ENCODE peak calls at places on chromosomes 7 and 10, in seven cellular contexts. F is upper lobe of right lung; S is PC-9; B is left ventricle myocardium inferior; K is CD4-positive, CD25-positive, alpha-beta regulatory T cell; Z is ovary; M is MM.1S. P is an unnamed sample. For H3K36me3 and H3K9me3, the result is how much of the 10 kb centered on the place peaks cover.

GRCh38 chr10:119896937-119897336 is 4.4 kb downstream of the SEC23IP start:
- DNase-seq in F (peak), S (no peak), B (peak), K (no peak), Z (peak), M (no peak), P (peak)

GRCh38 chr10:24446739-24447138 is 237.8 kb downstream of the KIAA1217 start:
- DNase-seq in F (no peak), S (peak), B (no peak), K (no peak), Z (no peak), M (no peak), P (peak)

GRCh38 chr7:124460053-124460445 is 305.5 kb downstream of the GPR37 start:
- DNase-seq in F (no peak), S (no peak), B (no peak), K (no peak), Z (no peak), M (no peak), P (no peak)

GRCh38 chr7:123624527-123625183 is 23.0 kb downstream of the ASB15 start:
- DNase-seq in F (peak), S (no peak), B (peak), K (peak), Z (peak), M (peak), P (no peak)

GRCh38 chr10:1149793-1150637 is 93.8 kb downstream of the WDR37 start:
- DNase-seq in F (peak), S (no peak), B (no peak), K (peak), Z (no peak), M (no peak), P (no peak)

GRCh38 chr7:36967387-36967786 is 243.1 kb upstream of the AOAH start:
- DNase-seq in F (no peak), S (peak), B (peak), K (no peak), Z (peak), M (peak), P (peak)

GRCh38 chr7:131159961-131160361 is 167.7 kb upstream of the MKLN1 start:
- DNase-seq in F (no peak), S (no peak), B (no peak), K (no peak), Z (no peak), M (no peak), P (peak)

GRCh38 chr7:50304158-50304910 is at the start of gene IKZF1:
- DNase-seq in F (peak), S (no peak), B (peak), K (peak), Z (no peak), M (peak), P (peak)

GRCh38 chr7:79340212-79340611 is 113.3 kb downstream of the MAGI2 start:
- DNase-seq in F (no peak), S (no peak), B (no peak), K (no peak), Z (no peak), M (no peak), P (no peak)

GRCh38 chr7:44631458-44632115 is 25.2 kb downstream of the OGDH start:
- DNase-seq in F (no peak), S (no peak), B (no peak), K (peak), Z (no peak), M (peak), P (no peak)

GRCh38 chr10:67256984-67257383 is 331.1 kb downstream of the LRRTM3 start:
- DNase-seq in F (no peak), S (no peak), B (no peak), K (no peak), Z (no peak), M (no peak), P (no peak)

GRCh38 chr7:90251304-90251635 is 6.3 kb downstream of the CFAP69 start:
- DNase-seq in F (no peak), S (no peak), B (no peak), K (no peak), Z (no peak), M (no peak), P (peak)

GRCh38 chr7:490461-491291 is 29.0 kb downstream of the PDGFA start:
- DNase-seq in F (peak), S (no peak), B (peak), K (no peak), Z (no peak), M (no peak), P (no peak)

GRCh38 chr7:82631998-82632397 is 188.4 kb upstream of the CACNA2D1 start:
- DNase-seq in F (no peak), S (no peak), B (no peak), K (no peak), Z (no peak), M (no peak), P (peak)

GRCh38 chr7:30135551-30136271 is 925 bp downstream of the MTURN start:
- DNase-seq in F (peak), S (no peak), B (peak), K (peak), Z (peak), M (peak), P (peak)

GRCh38 chr10:78960316-78960800 is 108.4 kb upstream of the ZMIZ1 start:
- DNase-seq in F (no peak), S (peak), B (peak), K (no peak), Z (peak), M (no peak), P (peak)

GRCh38 chr7:131370523-131370968 is 42.9 kb downstream of the MKLN1 start:
- DNase-seq in F (no peak), S (peak), B (no peak), K (peak), Z (no peak), M (peak), P (peak)

GRCh38 chr7:12256025-12256570 is 45.0 kb downstream of the TMEM106B start:
- DNase-seq in F (no peak), S (peak), B (no peak), K (no peak), Z (no peak), M (no peak), P (no peak)

GRCh38 chr10:30151581-30152389 is 92.4 kb upstream of the JCAD start:
- DNase-seq in F (no peak), S (peak), B (peak), K (no peak), Z (no peak), M (no peak), P (peak)

GRCh38 chr7:47786557-47787248 is 161.6 kb downstream of the PKD1L1 start:
- DNase-seq in F (no peak), S (peak), B (peak), K (no peak), Z (peak), M (no peak), P (peak)

GRCh38 chr10:79065091-79065551 is 3.6 kb upstream of the ZMIZ1 start:
- DNase-seq in F (peak), S (no peak), B (no peak), K (no peak), Z (no peak), M (no peak), P (no peak)

GRCh38 chr7:146146866-146147265 is 30.3 kb downstream of the CNTNAP2 start:
- DNase-seq in F (no peak), S (no peak), B (no peak), K (no peak), Z (no peak), M (no peak), P (no peak)

GRCh38 chr7:94848992-94849576 is 58.3 kb upstream of the PPP1R9A start:
- DNase-seq in F (no peak), S (no peak), B (no peak), K (no peak), Z (no peak), M (no peak), P (no peak)

GRCh38 chr7:103902917-103903316 is 86.5 kb downstream of the RELN start:
- DNase-seq in F (no peak), S (no peak), B (no peak), K (no peak), Z (no peak), M (no peak), P (no peak)

GRCh38 chr7:129612112-129613015 is 844 bp downstream of the NRF1 start:
- DNase-seq in F (peak), S (no peak), B (peak), K (peak), Z (peak), M (peak), P (no peak)

GRCh38 chr7:4208086-4208485 is 474.0 kb upstream of the FOXK1 start:
- DNase-seq in F (peak), S (no peak), B (no peak), K (no peak), Z (no peak), M (no peak), P (no peak)

GRCh38 chr10:124614003-124614659 is 130.0 kb downstream of the FAM53B start:
- DNase-seq in F (no peak), S (no peak), B (no peak), K (no peak), Z (no peak), M (no peak), P (no peak)

GRCh38 chr10:60629332-60629731 is 148.9 kb upstream of the CDK1 start:
- DNase-seq in F (no peak), S (no peak), B (no peak), K (no peak), Z (no peak), M (no peak), P (no peak)

GRCh38 chr10:58993480-58994221 is 182.8 kb upstream of the PHYHIPL start:
- DNase-seq in F (no peak), S (no peak), B (no peak), K (no peak), Z (no peak), M (no peak), P (no peak)

GRCh38 chr10:11017575-11018425 is at the start of gene CELF2:
- DNase-seq in F (peak), S (no peak), B (peak), K (peak), Z (peak), M (peak), P (peak)

GRCh38 chr10:11018426-11018818 is 750 bp downstream of the CELF2 start:
- DNase-seq in F (peak), S (no peak), B (peak), K (no peak), Z (peak), M (peak), P (no peak)

GRCh38 chr10:11016959-11017574 is 605 bp upstream of the CELF2 start:
- DNase-seq in F (no peak), S (no peak), B (no peak), K (no peak), Z (no peak), M (no peak), P (no peak)

GRCh38 chr10:11020026-11020820 is 2.6 kb downstream of the CELF2 start:
- DNase-seq in F (no peak), S (no peak), B (no peak), K (no peak), Z (no peak), M (no peak), P (no peak)

DNA sequence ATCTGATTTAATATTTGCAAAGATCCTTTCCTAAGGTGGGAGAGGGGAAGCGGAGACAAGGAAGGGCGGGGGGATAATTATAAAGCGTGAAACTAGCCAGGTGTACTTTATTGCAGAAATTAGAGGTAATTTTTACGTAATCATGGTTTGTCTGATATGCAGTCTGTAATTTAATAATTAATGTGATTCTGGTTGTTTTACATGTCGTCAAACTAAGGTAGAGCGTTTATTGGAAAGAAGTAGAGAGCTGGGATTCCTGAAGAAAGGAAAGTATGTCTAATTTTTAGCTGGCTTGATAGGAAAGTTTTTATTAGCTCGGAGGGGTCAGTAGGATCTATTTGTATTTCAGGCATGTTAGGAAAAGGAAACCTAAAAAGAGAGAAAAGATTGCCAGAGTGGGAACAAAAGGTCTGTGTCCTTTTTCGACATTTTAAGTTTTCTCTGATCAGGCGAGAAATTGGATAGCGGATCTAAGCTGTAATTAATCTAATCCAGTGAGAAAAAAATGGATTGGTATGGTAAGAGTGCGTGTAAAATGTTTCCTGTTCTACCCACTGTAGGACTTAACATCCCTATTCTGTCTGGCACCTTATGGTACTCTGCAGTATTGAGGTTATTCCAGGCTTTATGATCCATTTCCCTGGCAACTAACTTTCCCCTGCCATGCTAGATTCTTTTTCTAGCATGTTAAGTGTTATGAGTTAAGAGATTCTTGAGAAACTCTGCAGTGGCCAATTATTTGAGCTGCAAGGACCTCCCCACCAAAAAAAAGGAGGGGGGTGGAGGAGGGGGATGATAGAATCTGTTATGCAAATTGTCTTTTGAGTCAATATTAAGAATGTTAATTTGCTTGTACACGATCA is 1.4 kb downstream of the CELF2 start:
- DNase-seq in F (no peak), S (no peak), B (no peak), K (no peak), Z (no peak), M (no peak), P (no peak)
- H3K4me3 ChIP-seq in F (peak), S (no peak), B (peak), K (no peak), Z (peak), M (peak), P (peak)

GRCh38 chr10:21707498-21707897 is 173.5 kb downstream of the MLLT10 start:
- DNase-seq in F (no peak), S (no peak), B (no peak), K (no peak), Z (no peak), M (no peak), P (no peak)

GRCh38 chr10:21702633-21703111 is 168.6 kb downstream of the MLLT10 start:
- DNase-seq in F (no peak), S (no peak), B (no peak), K (peak), Z (no peak), M (peak), P (no peak)

GRCh38 chr10:21705828-21706176 is 171.8 kb downstream of the MLLT10 start:
- DNase-seq in F (no peak), S (no peak), B (no peak), K (no peak), Z (no peak), M (no peak), P (no peak)

GRCh38 chr10:21700474-21700873 is 166.4 kb downstream of the MLLT10 start:
- DNase-seq in F (no peak), S (no peak), B (no peak), K (no peak), Z (no peak), M (no peak), P (no peak)

GRCh38 chr10:21705142-21705827 is 171.3 kb downstream of the MLLT10 start:
- DNase-seq in F (no peak), S (no peak), B (no peak), K (no peak), Z (no peak), M (no peak), P (no peak)
- H3K36me3 ChIP-seq in F (under half), S (under half), B (under half), K (under half), Z (under half), M (under half), P (under half)

GRCh38 chr10:130512936-130513335 is 376.7 kb downstream of the GLRX3 start:
- DNase-seq in F (no peak), S (no peak), B (no peak), K (no peak), Z (no peak), M (peak), P (no peak)

GRCh38 chr10:130516141-130516540 is 379.9 kb downstream of the GLRX3 start:
- DNase-seq in F (no peak), S (no peak), B (no peak), K (no peak), Z (no peak), M (no peak), P (no peak)

GRCh38 chr10:130515670-130516069 is 379.5 kb downstream of the GLRX3 start:
- DNase-seq in F (no peak), S (no peak), B (no peak), K (no peak), Z (no peak), M (no peak), P (no peak)

GRCh38 chr10:130511801-130512200 is 375.6 kb downstream of the GLRX3 start:
- DNase-seq in F (no peak), S (no peak), B (no peak), K (no peak), Z (no peak), M (peak), P (no peak)

GRCh38 chr10:130513686-130514476 is 377.7 kb downstream of the GLRX3 start:
- DNase-seq in F (no peak), S (no peak), B (no peak), K (no peak), Z (no peak), M (no peak), P (no peak)
- H3K9me3 ChIP-seq in F (under half), S (under half), B (under half), K (under half), Z (under half), M (under half), P (under half)

DNA sequence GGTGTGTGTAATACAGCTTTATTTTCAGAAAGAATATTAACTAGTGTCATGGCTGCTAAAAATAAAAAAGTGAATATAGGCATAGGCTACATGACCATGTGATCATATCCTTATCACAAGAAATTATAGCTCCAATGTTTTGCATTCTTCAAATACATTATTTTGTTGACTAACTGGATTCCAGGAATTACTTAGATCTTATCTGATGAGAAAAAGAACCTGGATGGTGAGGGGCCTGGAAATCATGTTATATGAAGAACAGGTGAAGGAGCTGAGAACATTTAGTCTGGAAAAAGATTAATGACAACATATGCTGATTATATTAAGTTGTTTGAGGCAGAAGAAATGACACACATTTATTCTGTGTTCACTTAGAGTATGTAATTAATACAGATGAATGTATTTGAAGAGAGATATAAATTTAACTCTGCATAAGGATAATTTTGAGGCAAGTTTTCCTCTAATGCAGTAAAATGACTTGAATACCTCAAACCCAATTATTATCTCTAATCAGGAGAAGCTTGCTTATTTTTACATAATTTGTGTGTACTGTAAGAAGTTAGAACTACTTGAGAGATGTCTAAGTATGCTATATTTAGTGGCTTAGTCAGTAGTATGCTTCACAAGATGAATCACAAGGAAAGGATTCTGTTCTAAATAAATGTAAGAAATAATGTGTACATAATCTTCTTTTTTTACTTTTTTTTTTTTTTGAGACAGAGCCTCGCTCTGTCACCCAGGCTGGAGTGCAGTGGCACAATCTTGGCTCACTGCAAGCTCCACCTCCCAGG is 13.5 kb downstream of the PHTF2 start:
- DNase-seq in F (no peak), S (peak), B (no peak), K (no peak), Z (no peak), M (no peak), P (no peak)
- H3K4me3 ChIP-seq in F (no peak), S (peak), B (no peak), K (peak), Z (no peak), M (no peak), P (no peak)

GRCh38 chr10:14840178-14840577 is 2.1 kb downstream of the HSPA14 start:
- DNase-seq in F (no peak), S (no peak), B (no peak), K (no peak), Z (no peak), M (no peak), P (no peak)
- H3K36me3 ChIP-seq in F (under half), S (under half), B (half or more), K (under half), Z (under half), M (under half), P (half or more)

DNA sequence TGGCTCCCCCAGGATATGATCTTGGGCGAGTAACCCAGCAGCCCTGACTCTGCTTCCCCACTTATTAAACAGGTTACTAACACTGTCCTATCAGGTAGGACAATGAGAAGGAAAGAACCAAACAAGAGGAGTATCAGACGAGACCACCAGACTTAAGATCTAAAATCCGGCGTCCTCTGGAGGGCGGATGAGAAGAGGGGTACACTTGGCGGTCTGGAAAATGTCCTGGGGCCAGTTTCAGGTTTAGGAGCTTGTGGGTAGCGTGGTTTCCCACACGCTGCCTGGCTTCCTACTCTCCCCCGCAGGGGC is 644 bp downstream of the ZNF32 start:
- DNase-seq in F (no peak), S (no peak), B (no peak), K (no peak), Z (no peak), M (no peak), P (no peak)
- H3K9me3 ChIP-seq in F (under half), S (under half), B (under half), K (under half), Z (under half), M (under half), P (under half)

GRCh38 chr10:103722632-103723031 is 132.7 kb downstream of the SH3PXD2A start:
- DNase-seq in F (no peak), S (no peak), B (no peak), K (no peak), Z (no peak), M (no peak), P (no peak)
- H3K4me3 ChIP-seq in F (no peak), S (no peak), B (no peak), K (no peak), Z (no peak), M (no peak), P (no peak)

GRCh38 chr10:71815515-71816130 is 35.4 kb downstream of the PSAP start:
- DNase-seq in F (no peak), S (peak), B (no peak), K (no peak), Z (no peak), M (no peak), P (no peak)
- H3K36me3 ChIP-seq in F (half or more), S (under half), B (half or more), K (under half), Z (under half), M (under half), P (under half)

DNA sequence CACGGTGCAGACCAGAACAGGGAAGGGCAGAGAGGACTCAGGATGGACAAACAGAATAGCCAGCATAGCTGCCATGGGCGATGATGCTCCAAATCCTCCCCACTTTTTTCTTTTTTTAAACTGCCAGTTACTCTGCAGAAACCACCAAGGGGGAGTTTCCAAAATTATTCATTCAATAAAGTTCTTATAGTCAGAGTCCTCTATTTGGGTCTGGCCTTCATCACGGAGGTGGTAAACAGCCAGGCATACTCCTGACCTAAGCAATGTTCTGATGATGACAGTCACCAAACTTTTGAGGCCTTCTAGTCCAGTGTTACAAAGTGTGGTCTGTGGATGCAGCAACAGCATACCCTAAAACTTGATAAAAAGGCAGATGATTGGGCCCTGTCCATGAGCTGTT is 12.3 kb downstream of the RAPGEF5 start:
- DNase-seq in F (no peak), S (no peak), B (no peak), K (no peak), Z (no peak), M (no peak), P (no peak)
- H3K9me3 ChIP-seq in F (under half), S (under half), B (under half), K (under half), Z (under half), M (under half), P (under half)

GRCh38 chr10:97939446-97939990 is 89.9 kb downstream of the GOLGA7B start:
- DNase-seq in F (no peak), S (no peak), B (no peak), K (no peak), Z (no peak), M (no peak), P (no peak)
- H3K4me3 ChIP-seq in F (no peak), S (no peak), B (no peak), K (no peak), Z (no peak), M (no peak), P (no peak)

P was measured in MG63.